ENCODE peak calls at places on chromosomes 3 and 15, in six cellular contexts. One of them, this sample, is unnamed.

GRCh38 chr3:70488131-70488530 is 175.7 kb upstream of the MDFIC2 start:
- DNase-seq in AG04450: no peak
- DNase-seq in keratinocyte: no peak
- DNase-seq in cardiac muscle cell: no peak
- DNase-seq in H1: no peak
- DNase-seq in progenitor cell of endocrine pancreas: no peak
- DNase-seq in this sample: no peak

GRCh38 chr3:82087958-82088357 is 326.5 kb upstream of the GBE1 start:
- DNase-seq in AG04450: no peak
- DNase-seq in keratinocyte: no peak
- DNase-seq in cardiac muscle cell: no peak
- DNase-seq in H1: no peak
- DNase-seq in progenitor cell of endocrine pancreas: no peak
- DNase-seq in this sample: no peak

GRCh38 chr3:131348911-131349310 is 32.7 kb upstream of the NUDT16 start:
- DNase-seq in AG04450: no peak
- DNase-seq in keratinocyte: no peak
- DNase-seq in cardiac muscle cell: no peak
- DNase-seq in H1: no peak
- DNase-seq in progenitor cell of endocrine pancreas: no peak
- DNase-seq in this sample: no peak

GRCh38 chr3:89521328-89521727 is 413.9 kb downstream of the EPHA3 start:
- DNase-seq in AG04450: no peak
- DNase-seq in keratinocyte: no peak
- DNase-seq in cardiac muscle cell: no peak
- DNase-seq in H1: no peak
- DNase-seq in progenitor cell of endocrine pancreas: no peak
- DNase-seq in this sample: no peak

GRCh38 chr3:127889976-127890650 is 24.9 kb upstream of the KBTBD12 start:
- DNase-seq in AG04450: no peak
- DNase-seq in keratinocyte: no peak
- DNase-seq in cardiac muscle cell: no peak
- DNase-seq in H1: no peak
- DNase-seq in progenitor cell of endocrine pancreas: no peak
- DNase-seq in this sample: no peak

GRCh38 chr15:37872661-37873060 is 61.8 kb upstream of the TMCO5A start:
- DNase-seq in AG04450: no peak
- DNase-seq in keratinocyte: no peak
- DNase-seq in cardiac muscle cell: no peak
- DNase-seq in H1: no peak
- DNase-seq in progenitor cell of endocrine pancreas: no peak
- DNase-seq in this sample: no peak

GRCh38 chr15:26864664-26865191 is 2.1 kb upstream of the GABRA5 start:
- DNase-seq in AG04450: no peak
- DNase-seq in keratinocyte: no peak
- DNase-seq in cardiac muscle cell: peak; percentile 82
- DNase-seq in H1: peak; percentile 68
- DNase-seq in progenitor cell of endocrine pancreas: no peak
- DNase-seq in this sample: no peak

GRCh38 chr15:100877551-100877950 is 2.1 kb upstream of the ALDH1A3 start:
- DNase-seq in AG04450: no peak
- DNase-seq in keratinocyte: peak; percentile 84
- DNase-seq in cardiac muscle cell: no peak
- DNase-seq in H1: no peak
- DNase-seq in progenitor cell of endocrine pancreas: no peak
- DNase-seq in this sample: no peak

GRCh38 chr3:123380261-123380660 is 68.6 kb downstream of the ADCY5 start:
- DNase-seq in AG04450: no peak
- DNase-seq in keratinocyte: no peak
- DNase-seq in cardiac muscle cell: no peak
- DNase-seq in H1: no peak
- DNase-seq in progenitor cell of endocrine pancreas: no peak
- DNase-seq in this sample: no peak

GRCh38 chr3:104460477-104461406 is 906.0 kb upstream of the ALCAM start:
- DNase-seq in AG04450: peak; percentile 7
- DNase-seq in keratinocyte: no peak
- DNase-seq in cardiac muscle cell: peak; percentile 64
- DNase-seq in H1: no peak
- DNase-seq in progenitor cell of endocrine pancreas: no peak
- DNase-seq in this sample: no peak

GRCh38 chr3:151282921-151283320 is 4.6 kb upstream of the P2RY14 start:
- DNase-seq in AG04450: no peak
- DNase-seq in keratinocyte: no peak
- DNase-seq in cardiac muscle cell: peak; percentile 53
- DNase-seq in H1: no peak
- DNase-seq in progenitor cell of endocrine pancreas: no peak
- DNase-seq in this sample: no peak

GRCh38 chr3:182620715-182621434 is 172.4 kb upstream of the ATP11B start:
- DNase-seq in AG04450: no peak
- DNase-seq in keratinocyte: no peak
- DNase-seq in cardiac muscle cell: no peak
- DNase-seq in H1: no peak
- DNase-seq in progenitor cell of endocrine pancreas: no peak
- DNase-seq in this sample: no peak

GRCh38 chr3:182621435-182622240 is 171.7 kb upstream of the ATP11B start:
- DNase-seq in AG04450: no peak
- DNase-seq in keratinocyte: no peak
- DNase-seq in cardiac muscle cell: peak; percentile 25
- DNase-seq in H1: no peak
- DNase-seq in progenitor cell of endocrine pancreas: no peak
- DNase-seq in this sample: no peak

GRCh38 chr3:182618981-182619591 is 174.2 kb upstream of the ATP11B start:
- DNase-seq in AG04450: no peak
- DNase-seq in keratinocyte: no peak
- DNase-seq in cardiac muscle cell: no peak
- DNase-seq in H1: no peak
- DNase-seq in progenitor cell of endocrine pancreas: no peak
- DNase-seq in this sample: no peak

GRCh38 chr3:182617511-182617910 is 175.8 kb upstream of the ATP11B start:
- DNase-seq in AG04450: no peak
- DNase-seq in keratinocyte: no peak
- DNase-seq in cardiac muscle cell: no peak
- DNase-seq in H1: no peak
- DNase-seq in progenitor cell of endocrine pancreas: no peak
- DNase-seq in this sample: no peak

GRCh38 chr3:182618085-182618732 is 175.1 kb upstream of the ATP11B start:
- DNase-seq in AG04450: no peak
- DNase-seq in keratinocyte: no peak
- DNase-seq in cardiac muscle cell: peak; percentile 32
- DNase-seq in H1: no peak
- DNase-seq in progenitor cell of endocrine pancreas: no peak
- DNase-seq in this sample: no peak
- TF ChIP-seq CTCF in AG04450: no peak
- TF ChIP-seq CTCF in keratinocyte: peak; percentile 63
- TF ChIP-seq CTCF in cardiac muscle cell: peak; percentile 15
- TF ChIP-seq CTCF in H1: no peak
- TF ChIP-seq CTCF in progenitor cell of endocrine pancreas: peak; percentile 80
- TF ChIP-seq CTCF in this sample: peak; percentile 84

GRCh38 chr3:169509359-169509758 is 154.2 kb downstream of the MECOM start:
- DNase-seq in AG04450: no peak
- DNase-seq in keratinocyte: no peak
- DNase-seq in cardiac muscle cell: no peak
- DNase-seq in H1: no peak
- DNase-seq in progenitor cell of endocrine pancreas: no peak
- DNase-seq in this sample: no peak
- TF ChIP-seq CTCF in AG04450: no peak
- TF ChIP-seq CTCF in keratinocyte: no peak
- TF ChIP-seq CTCF in cardiac muscle cell: no peak
- TF ChIP-seq CTCF in H1: no peak
- TF ChIP-seq CTCF in progenitor cell of endocrine pancreas: no peak
- TF ChIP-seq CTCF in this sample: no peak

DNA sequence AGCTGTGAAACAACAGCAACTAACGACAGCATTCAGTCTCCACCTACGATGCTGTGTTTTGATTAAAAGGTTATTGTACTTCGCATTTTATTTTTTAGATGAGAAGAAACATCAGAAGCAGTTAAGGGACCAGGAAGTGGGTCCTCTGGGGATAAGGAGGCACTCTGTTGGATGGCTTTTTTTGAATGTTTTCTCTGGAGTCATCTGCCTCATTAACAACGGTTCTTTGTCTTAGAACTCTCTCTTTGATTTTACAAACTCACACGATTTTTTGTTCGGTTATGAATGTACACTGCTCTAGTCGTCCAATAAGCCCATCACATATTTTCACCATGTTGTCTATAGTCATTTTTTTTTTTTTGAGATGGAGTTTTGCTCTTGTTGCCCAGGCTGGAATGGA is 36.0 kb upstream of the ARPIN start:
- DNase-seq in AG04450: no peak
- DNase-seq in keratinocyte: no peak
- DNase-seq in cardiac muscle cell: no peak
- DNase-seq in H1: no peak
- DNase-seq in progenitor cell of endocrine pancreas: no peak
- DNase-seq in this sample: no peak
- TF ChIP-seq CTCF in AG04450: no peak
- TF ChIP-seq CTCF in keratinocyte: no peak
- TF ChIP-seq CTCF in cardiac muscle cell: no peak
- TF ChIP-seq CTCF in H1: no peak
- TF ChIP-seq CTCF in progenitor cell of endocrine pancreas: no peak
- TF ChIP-seq CTCF in this sample: no peak

GRCh38 chr15:80260566-80260965 is 8.6 kb upstream of the CTXND1 start:
- DNase-seq in AG04450: no peak
- DNase-seq in keratinocyte: no peak
- DNase-seq in cardiac muscle cell: no peak
- DNase-seq in H1: no peak
- DNase-seq in progenitor cell of endocrine pancreas: no peak
- DNase-seq in this sample: no peak
- TF ChIP-seq CTCF in AG04450: no peak
- TF ChIP-seq CTCF in keratinocyte: no peak
- TF ChIP-seq CTCF in cardiac muscle cell: no peak
- TF ChIP-seq CTCF in H1: no peak
- TF ChIP-seq CTCF in progenitor cell of endocrine pancreas: no peak
- TF ChIP-seq CTCF in this sample: no peak